ENCODE peak calls at places on chromosomes 11 and 22, in nine cellular contexts. L, Y, W, X, Z, V, D, B and I are unnamed samples.
A peak's percentile ranks its signal among the peaks of the same experiment; 100 is the strongest.

GRCh38 chr11:17024924-17025323 is 10.7 kb upstream of the PLEKHA7 start:
- DNase-seq in D (no peak), W (no peak), X (no peak), Z (no peak), L (no peak), B (no peak), Y (no peak), V (no peak), I (no peak)

GRCh38 chr11:102138677-102139076 is 28.4 kb downstream of the YAP1 start:
- DNase-seq in W (no peak), B (no peak), L (peak; percentile 66), Z (no peak), Y (no peak), D (no peak), V (no peak), X (peak; percentile 89), I (no peak)

GRCh38 chr11:73226297-73227006 is 8.4 kb downstream of the P2RY2 start:
- DNase-seq in Z (no peak), D (no peak), B (no peak), L (no peak), W (no peak), X (no peak), Y (no peak), V (no peak), I (no peak)

GRCh38 chr11:89181111-89181510 is 3.4 kb downstream of the TYR start:
- DNase-seq in Z (no peak), X (no peak), V (no peak), W (no peak), Y (no peak), L (no peak), B (no peak), D (no peak), I (no peak)

GRCh38 chr22:46145896-46146295 is 4.4 kb upstream of the PPARA start:
- DNase-seq in D (no peak), W (no peak), Y (no peak), V (no peak), B (no peak), Z (no peak), X (no peak), L (no peak), I (no peak)

GRCh38 chr11:48237727-48238126 is 7.2 kb upstream of the OR4X2 start:
- DNase-seq in Z (no peak), L (no peak), Y (no peak), D (no peak), V (no peak), B (no peak), W (no peak), X (no peak), I (no peak)

GRCh38 chr22:23744001-23744400 is 6.9 kb downstream of the ZNF70 start:
- DNase-seq in Z (no peak), B (no peak), W (no peak), X (no peak), D (no peak), Y (no peak), V (no peak), L (no peak), I (no peak)

GRCh38 chr11:65593518-65594414 is 1.8 kb downstream of the KCNK7 start:
- DNase-seq in Y (no peak), W (peak; percentile 60), Z (no peak), D (peak; percentile 30), V (peak; percentile 64), X (no peak), L (no peak), B (peak; percentile 48), I (no peak)

GRCh38 chr11:116861539-116861938 is 24.1 kb upstream of the APOA1 start:
- DNase-seq in W (no peak), V (no peak), X (peak; percentile 73), L (peak; percentile 73), Y (no peak), D (no peak), Z (no peak), B (no peak), I (no peak)

GRCh38 chr11:45347343-45347742 is 61.2 kb upstream of the SYT13 start:
- DNase-seq in L (no peak), D (no peak), V (no peak), Z (no peak), W (no peak), B (no peak), X (no peak), Y (no peak), I (no peak)

GRCh38 chr22:16810188-16810802 is 14.9 kb downstream of the XKR3 start:
- DNase-seq in W (no peak), Y (no peak), L (no peak), Z (no peak), X (peak; percentile 84), V (no peak), D (no peak), B (no peak), I (no peak)

GRCh38 chr11:67410369-67410831 is 5.1 kb upstream of the CARNS1 start:
- DNase-seq in B (no peak), Y (no peak), W (no peak), L (no peak), Z (no peak), V (no peak), D (no peak), X (no peak), I (no peak)

GRCh38 chr11:134677338-134677948 is 265.4 kb upstream of the B3GAT1 start:
- DNase-seq in L (no peak), V (no peak), D (no peak), W (no peak), Y (no peak), Z (no peak), B (no peak), X (no peak), I (no peak)

GRCh38 chr11:114180301-114181055 is 115.7 kb upstream of the NNMT start:
- DNase-seq in X (peak; percentile 48), Y (peak; percentile 35), W (no peak), Z (no peak), V (peak; percentile 31), D (no peak), L (no peak), B (peak; percentile 75), I (no peak)

GRCh38 chr22:41948142-41948541 is 1.2 kb upstream of the CENPM start:
- DNase-seq in X (no peak), Z (no peak), Y (no peak), D (no peak), B (no peak), W (no peak), V (no peak), L (no peak), I (no peak)

GRCh38 chr11:85889676-85890579 is 34.7 kb downstream of the CCDC83 start:
- DNase-seq in X (peak; percentile 61), L (peak; percentile 72), D (no peak), B (peak; percentile 90), V (no peak), Y (no peak), W (no peak), Z (no peak), I (no peak)

GRCh38 chr22:42281706-42282251 is 11.3 kb upstream of the TCF20 start:
- DNase-seq in W (no peak), Y (no peak), V (no peak), Z (no peak), D (no peak), L (no peak), B (no peak), X (no peak), I (no peak)

GRCh38 chr11:72755794-72756285 is 3.6 kb upstream of the ARAP1 start:
- DNase-seq in Y (no peak), D (no peak), X (no peak), L (no peak), B (no peak), W (no peak), V (no peak), Z (no peak), I (no peak)

GRCh38 chr22:37431811-37432707 is 4.8 kb upstream of the ELFN2 start:
- DNase-seq in V (no peak), B (no peak), Z (no peak), D (no peak), Y (no peak), W (peak; percentile 72), X (peak; percentile 99), L (peak; percentile 97), I (peak; percentile 69)

GRCh38 chr22:17734197-17734596 is 40.1 kb downstream of the BID start:
- DNase-seq in X (peak; percentile 61), B (no peak), L (peak; percentile 64), D (no peak), W (peak; percentile 48), Y (no peak), Z (no peak), V (no peak), I (no peak)

GRCh38 chr11:88603499-88603898 is 266.0 kb upstream of the CTSC start:
- DNase-seq in Y (no peak), D (no peak), W (no peak), Z (no peak), V (no peak), L (no peak), B (no peak), X (peak; percentile 80), I (no peak)

GRCh38 chr11:108669711-108670110 is 4.8 kb downstream of the DDX10 start:
- DNase-seq in Z (no peak), V (no peak), Y (no peak), W (no peak), X (peak; percentile 45), B (peak; percentile 20), L (peak; percentile 41), D (no peak), I (no peak)

GRCh38 chr22:39114157-39114511 is 17.1 kb downstream of the APOBEC3H start:
- DNase-seq in Y (no peak), X (no peak), B (peak; percentile 89), Z (no peak), L (no peak), V (no peak), W (no peak), D (no peak), I (no peak)

GRCh38 chr11:88115828-88116410 is 59.3 kb downstream of the RAB38 start:
- DNase-seq in W (no peak), Z (no peak), X (no peak), L (no peak), B (peak; percentile 14), V (no peak), D (no peak), Y (no peak), I (no peak)